ENCODE peak calls at places on chromosomes 2 and 18, in ten cellular contexts. M is NCI-H1092 treated with DMSO at 0.1 percent for 48 hours; R is neural crest cell; Z is psoas muscle; K is cardiac fibroblast; H is activated CD8-positive, alpha-beta memory T cell treated with anti-CD3 and anti-CD28 coated beads for 48 hours; X is hypothalamus; I is cardiac muscle cell; Q is activated naive CD4-positive, alpha-beta T cell treated with Interleukin-2 at 50 U/mL for 16 hours; A is hepatocyte. V is an unnamed sample.

GRCh38 chr2:43788646-43789045 is 14.8 kb downstream of the DYNC2LI1 start:
- DNase-seq in M (no peak), R (no peak), Z (no peak), K (no peak), H (no peak), X (no peak), I (no peak), Q (no peak), A (no peak), V (no peak)

GRCh38 chr18:56709463-56709862 is 58.3 kb downstream of the WDR7 start:
- DNase-seq in M (no peak), R (no peak), Z (no peak), K (peak; percentile 92), H (no peak), X (no peak), I (no peak), Q (peak; percentile 5), A (peak; percentile 56), V (peak; percentile 91)

GRCh38 chr2:26618611-26619010 is 22.6 kb downstream of the CIB4 start:
- DNase-seq in M (no peak), R (no peak), Z (no peak), K (no peak), H (no peak), X (no peak), I (no peak), Q (no peak), A (no peak), V (no peak)

GRCh38 chr18:34976084-34976483 is 65.1 kb upstream of the MAPRE2 start:
- DNase-seq in M (no peak), R (no peak), Z (no peak), K (no peak), H (no peak), X (no peak), I (no peak), Q (no peak), A (no peak), V (no peak)

GRCh38 chr18:34494359-34494696 is 215.8 kb upstream of the DTNA start:
- DNase-seq in M (no peak), R (no peak), Z (no peak), K (no peak), H (no peak), X (peak; percentile 27), I (peak; percentile 5), Q (no peak), A (no peak), V (no peak)

GRCh38 chr2:9309147-9309546 is 102.5 kb downstream of the ASAP2 start:
- DNase-seq in M (no peak), R (no peak), Z (no peak), K (no peak), H (no peak), X (no peak), I (no peak), Q (no peak), A (no peak), V (no peak)

GRCh38 chr18:63974991-63975390 is 5.1 kb downstream of the SERPINB8 start:
- DNase-seq in M (peak; percentile 9), R (no peak), Z (no peak), K (peak; percentile 63), H (no peak), X (no peak), I (no peak), Q (peak; percentile 14), A (no peak), V (peak; percentile 61)

GRCh38 chr18:10230072-10230471 is 224.4 kb upstream of the APCDD1 start:
- DNase-seq in M (no peak), R (no peak), Z (no peak), K (peak; percentile 88), H (no peak), X (no peak), I (no peak), Q (no peak), A (peak; percentile 33), V (peak; percentile 94)

GRCh38 chr2:40432916-40433315 is 19.0 kb downstream of the SLC8A1 start:
- DNase-seq in M (no peak), R (no peak), Z (no peak), K (no peak), H (no peak), X (no peak), I (no peak), Q (no peak), A (no peak), V (no peak)

GRCh38 chr18:9753863-9754262 is 45.8 kb downstream of the RAB31 start:
- DNase-seq in M (no peak), R (no peak), Z (no peak), K (peak; percentile 94), H (no peak), X (no peak), I (no peak), Q (no peak), A (no peak), V (no peak)

GRCh38 chr2:48144777-48145176 is 238.5 kb upstream of the FBXO11 start:
- DNase-seq in M (no peak), R (no peak), Z (no peak), K (peak; percentile 31), H (no peak), X (no peak), I (peak; percentile 63), Q (no peak), A (no peak), V (no peak)

GRCh38 chr2:197875736-197876135 is 71.3 kb downstream of the PLCL1 start:
- DNase-seq in M (no peak), R (no peak), Z (no peak), K (no peak), H (no peak), X (no peak), I (no peak), Q (no peak), A (no peak), V (no peak)

GRCh38 chr2:172095905-172096660 is 6.6 kb downstream of the DLX2 start:
- DNase-seq in M (peak; percentile 57), R (peak; percentile 28), Z (no peak), K (peak; percentile 36), H (peak; percentile 3), X (no peak), I (no peak), Q (no peak), A (no peak), V (no peak)

GRCh38 chr2:37782721-37783438 is 111.4 kb upstream of the CDC42EP3 start:
- DNase-seq in M (peak; percentile 47), R (no peak), Z (no peak), K (no peak), H (no peak), X (no peak), I (no peak), Q (no peak), A (no peak), V (peak; percentile 81)

GRCh38 chr2:141863964-141864363 is 266.9 kb downstream of the LRP1B start:
- DNase-seq in M (no peak), R (no peak), Z (no peak), K (no peak), H (no peak), X (no peak), I (no peak), Q (no peak), A (no peak), V (no peak)

GRCh38 chr2:120134263-120134662 is 88.9 kb downstream of the TMEM185B start:
- DNase-seq in M (no peak), R (no peak), Z (no peak), K (peak; percentile 97), H (no peak), X (no peak), I (no peak), Q (no peak), A (no peak), V (peak; percentile 96)

GRCh38 chr2:26666671-26667070 is 25.5 kb upstream of the CIB4 start:
- DNase-seq in M (no peak), R (no peak), Z (no peak), K (no peak), H (no peak), X (no peak), I (no peak), Q (no peak), A (no peak), V (peak; percentile 21)

GRCh38 chr2:134774786-134775641 is 56.2 kb upstream of the TMEM163 start:
- DNase-seq in M (peak; percentile 9), R (no peak), Z (no peak), K (peak; percentile 23), H (no peak), X (no peak), I (no peak), Q (no peak), A (no peak), V (peak; percentile 25)

GRCh38 chr2:85981579-85982247 is 92.9 kb upstream of the ST3GAL5 start:
- DNase-seq in M (no peak), R (no peak), Z (no peak), K (no peak), H (no peak), X (no peak), I (no peak), Q (no peak), A (no peak), V (no peak)

GRCh38 chr2:147006724-147007123 is 838.1 kb upstream of the ACVR2A start:
- DNase-seq in M (no peak), R (no peak), Z (no peak), K (peak; percentile 37), H (no peak), X (no peak), I (no peak), Q (no peak), A (no peak), V (peak; percentile 70)

GRCh38 chr2:62586981-62587380 is 81.0 kb upstream of the TMEM17 start:
- DNase-seq in M (no peak), R (no peak), Z (no peak), K (peak; percentile 18), H (no peak), X (no peak), I (no peak), Q (no peak), A (no peak), V (no peak)

GRCh38 chr18:77061291-77061945 is 71.2 kb downstream of the MBP start:
- DNase-seq in M (no peak), R (no peak), Z (no peak), K (peak; percentile 59), H (no peak), X (no peak), I (no peak), Q (no peak), A (no peak), V (no peak)

GRCh38 chr18:40882468-40882867 is 1072.6 kb upstream of the PIK3C3 start:
- DNase-seq in M (no peak), R (no peak), Z (no peak), K (no peak), H (no peak), X (no peak), I (no peak), Q (no peak), A (no peak), V (no peak)

GRCh38 chr2:199458017-199458805 is 472 bp upstream of the SATB2 start:
- DNase-seq in M (peak; percentile 61), R (peak; percentile 29), Z (no peak), K (no peak), H (peak; percentile 5), X (no peak), I (peak; percentile 63), Q (peak; percentile 24), A (peak; percentile 69), V (peak; percentile 57)

GRCh38 chr2:28981620-28982371 is 698 bp downstream of the TOGARAM2 start:
- DNase-seq in M (no peak), R (no peak), Z (no peak), K (no peak), H (no peak), X (no peak), I (no peak), Q (no peak), A (no peak), V (no peak)

GRCh38 chr18:1296237-1296636 is 391.6 kb downstream of the ADCYAP1 start:
- DNase-seq in M (no peak), R (no peak), Z (no peak), K (no peak), H (no peak), X (no peak), I (no peak), Q (no peak), A (no peak), V (no peak)

GRCh38 chr2:226580403-226580802 is 219.2 kb downstream of the IRS1 start:
- DNase-seq in M (no peak), R (no peak), Z (no peak), K (no peak), H (no peak), X (no peak), I (no peak), Q (no peak), A (no peak), V (no peak)

GRCh38 chr2:120761911-120762310 is 26.2 kb downstream of the GLI2 start:
- DNase-seq in M (no peak), R (no peak), Z (no peak), K (no peak), H (no peak), X (no peak), I (no peak), Q (no peak), A (no peak), V (no peak)